ENCODE peak calls at places on chromosomes 4 and X, in six cellular contexts. N is omental fat pad, A is G401, Q is breast epithelium, L is D341Med, E is posterior cingulate gyrus. P is an unnamed sample.

GRCh38 chr4:102878901-102879300 is 10.1 kb downstream of the CISD2 start:
- DNase-seq in N (no peak), Q (no peak), A (no peak), L (no peak), E (no peak), P (no peak)

GRCh38 chr4:129248621-129249020 is 152.7 kb downstream of the C4orf33 start:
- DNase-seq in E (no peak), L (no peak), A (no peak), N (no peak), Q (no peak), P (no peak)

GRCh38 chr4:183469327-183469726 is 24.9 kb downstream of the CDKN2AIP start:
- DNase-seq in Q (no peak), N (no peak), E (no peak), L (no peak), A (no peak), P (no peak)

GRCh38 chrX:127606590-127606989 is 445.6 kb downstream of the ACTRT1 start:
- DNase-seq in E (no peak), L (no peak), Q (no peak), A (no peak), N (no peak), P (no peak)

GRCh38 chrX:67781132-67781531 is 237.3 kb downstream of the AR start:
- DNase-seq in E (no peak), L (no peak), N (no peak), A (no peak), Q (no peak), P (no peak)

GRCh38 chr4:184471872-184472539 is 2.3 kb downstream of the IRF2 start:
- DNase-seq in A (no peak), Q (no peak), N (no peak), L (no peak), E (peak), P (no peak)

GRCh38 chrX:17923546-17923945 is 62.4 kb upstream of the RAI2 start:
- DNase-seq in L (no peak), Q (no peak), A (no peak), E (no peak), N (no peak), P (no peak)

GRCh38 chrX:9911479-9911878 is 55.7 kb upstream of the CLDN34 start:
- DNase-seq in L (no peak), N (no peak), Q (no peak), A (no peak), E (no peak), P (no peak)

GRCh38 chr4:152678841-152679240 is 956 bp downstream of the TMEM154 start:
- DNase-seq in L (no peak), A (no peak), N (no peak), E (no peak), Q (no peak), P (no peak)

GRCh38 chr4:123043013-123043412 is 120.6 kb upstream of the NUDT6 start:
- DNase-seq in N (no peak), L (no peak), E (no peak), Q (no peak), A (no peak), P (no peak)

GRCh38 chrX:86002076-86002896 is 45.1 kb downstream of the CHM start:
- DNase-seq in L (no peak), A (no peak), Q (no peak), E (no peak), N (no peak), P (no peak)

GRCh38 chrX:17547658-17548057 is 172.7 kb downstream of the NHS start:
- DNase-seq in A (no peak), Q (no peak), E (no peak), N (no peak), L (no peak), P (peak)

GRCh38 chrX:111875881-111876280 is at the start of gene TRPC5OS:
- DNase-seq in Q (no peak), A (no peak), E (no peak), L (no peak), N (no peak), P (no peak)

GRCh38 chrX:103183912-103184311 is 31.0 kb upstream of the BEX4 start:
- DNase-seq in L (no peak), Q (no peak), N (no peak), E (no peak), A (no peak), P (no peak)

GRCh38 chrX:43876680-43877079 is 5.6 kb downstream of the MAOB start:
- DNase-seq in Q (no peak), N (no peak), E (no peak), L (no peak), A (no peak), P (no peak)